ENCODE peak calls at places on chromosomes 4 and X, in six cellular contexts. Q, C, S, B, V and O are unnamed samples.

GRCh38 chr4:41177016-41177415 is 37.3 kb downstream of the APBB2 start:
- DNase-seq in C (no peak), Q (no peak), B (no peak), S (no peak), V (no peak), O (no peak)

GRCh38 chr4:140769209-140769608 is 13.0 kb upstream of the TBC1D9 start:
- DNase-seq in Q (no peak), B (no peak), C (no peak), S (no peak), V (no peak), O (no peak)

GRCh38 chrX:133294126-133294525 is 76.0 kb upstream of the TFDP3 start:
- DNase-seq in S (no peak), C (no peak), B (no peak), Q (no peak), V (no peak), O (no peak)

GRCh38 chr4:145177511-145177905 is 2.9 kb downstream of the OTUD4 start:
- DNase-seq in S (no peak), C (no peak), V (no peak), Q (no peak), B (no peak), O (no peak)

GRCh38 chrX:431032-431431 is 44.3 kb upstream of the PPP2R3B start:
- DNase-seq in C (no peak), Q (no peak), S (no peak), B (no peak), V (no peak), O (no peak)

GRCh38 chrX:3743821-3744439 is 30.5 kb upstream of the PRKX start:
- DNase-seq in S (no peak), V (peak), C (no peak), B (no peak), Q (no peak), O (peak)

GRCh38 chrX:153685179-153685536 is 2.6 kb upstream of the SLC6A8 start:
- DNase-seq in B (no peak), C (no peak), S (no peak), Q (no peak), V (no peak), O (no peak)

GRCh38 chr4:16967722-16968121 is 69.3 kb upstream of the LDB2 start:
- DNase-seq in C (no peak), B (peak), Q (no peak), V (no peak), S (no peak), O (no peak)

GRCh38 chrX:40148439-40149285 is 50.9 kb upstream of the BCOR start:
- DNase-seq in S (no peak), Q (no peak), C (no peak), B (no peak), V (no peak), O (peak)

GRCh38 chrX:74519870-74520269 is 94.6 kb downstream of the RLIM start:
- DNase-seq in B (no peak), C (no peak), S (no peak), Q (no peak), V (no peak), O (no peak)

GRCh38 chr4:121728798-121729226 is 32.0 kb upstream of the ANXA5 start:
- DNase-seq in V (no peak), B (no peak), Q (no peak), S (no peak), C (no peak), O (no peak)

GRCh38 chr4:98939892-98940298 is 11.0 kb upstream of the EIF4E start:
- DNase-seq in B (no peak), C (no peak), Q (peak), V (no peak), S (peak), O (peak)

GRCh38 chr4:185782523-185782922 is 29.5 kb downstream of the SORBS2 start:
- DNase-seq in C (no peak), V (no peak), S (no peak), B (no peak), Q (no peak), O (no peak)